ENCODE peak calls at places on chromosomes 13 and 19, in six cellular contexts. V is neural progenitor cell; F is BE2C; J is upper lobe of right lung; K is HFF-Myc; B is CD4-positive, alpha-beta T cell. L is an unnamed sample.

GRCh38 chr13:110625771-110626321 is 10.5 kb downstream of the NAXD start:
- DNase-seq in B (no peak), F (no peak), V (no peak), K (no peak), J (no peak), L (no peak)

GRCh38 chr13:38518328-38518727 is 168.5 kb upstream of the FREM2 start:
- DNase-seq in K (no peak), F (no peak), B (no peak), J (no peak), V (no peak), L (no peak)

GRCh38 chr13:91072511-91072910 is 275.0 kb upstream of the MIR17HG start:
- DNase-seq in B (no peak), F (no peak), K (no peak), V (no peak), J (no peak), L (no peak)

GRCh38 chr13:106284358-106284757 is 251.1 kb downstream of the EFNB2 start:
- DNase-seq in B (no peak), K (no peak), V (no peak), F (no peak), J (no peak), L (no peak)

GRCh38 chr13:53242015-53242414 is 213.4 kb downstream of the OLFM4 start:
- DNase-seq in F (no peak), V (peak), B (no peak), J (no peak), K (no peak), L (no peak)

GRCh38 chr19:40315812-40316475 is 30.8 kb upstream of the AKT2 start:
- DNase-seq in F (peak), V (no peak), B (no peak), J (peak), K (no peak), L (no peak)

GRCh38 chr13:35744566-35745203 is 268.2 kb upstream of the MAB21L1 start:
- DNase-seq in K (no peak), V (no peak), J (no peak), F (peak), B (no peak), L (no peak)

GRCh38 chr13:41065098-41065497 is 3.8 kb downstream of the WBP4 start:
- DNase-seq in B (no peak), V (no peak), K (peak), J (no peak), F (no peak), L (no peak)

GRCh38 chr19:15136234-15136954 is 29.2 kb downstream of the SYDE1 start:
- DNase-seq in B (no peak), K (no peak), V (no peak), F (no peak), J (no peak), L (no peak)

GRCh38 chr19:32870154-32870573 is 597 bp upstream of the SLC7A9 start:
- DNase-seq in V (peak), B (no peak), K (no peak), F (no peak), J (peak), L (no peak)

DNA sequence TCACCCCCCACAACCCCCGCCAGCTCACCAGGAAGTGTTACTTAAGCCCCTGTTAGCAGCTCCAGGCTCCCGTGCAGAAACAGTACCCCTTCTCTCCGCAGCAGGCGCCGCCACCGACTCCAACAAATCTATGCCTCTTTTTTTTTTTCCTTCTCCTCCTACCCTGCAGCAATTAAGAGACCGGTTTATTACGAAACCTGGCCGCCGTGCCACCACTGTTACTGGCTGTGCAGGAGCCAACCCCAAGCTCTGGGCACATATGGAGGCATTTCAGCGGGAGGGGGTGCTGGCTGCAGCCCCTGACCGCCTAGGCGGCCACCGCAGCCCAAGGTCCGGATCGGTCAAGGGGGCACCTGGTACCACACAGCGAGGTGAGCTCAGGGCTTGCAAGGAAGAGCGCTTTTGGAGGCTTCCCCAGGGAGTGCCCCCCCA is 2.4 kb downstream of the GADD45B start:
- DNase-seq in K (no peak), F (peak), V (peak), B (peak), J (peak), L (peak)
- TF ChIP-seq CTCF in K (no peak), F (peak), V (peak), B (no peak), J (peak), L (no peak)

GRCh38 chr13:23348270-23349126 is 85.0 kb downstream of the SACS start:
- DNase-seq in K (no peak), J (no peak), F (no peak), V (no peak), B (no peak), L (no peak)
- TF ChIP-seq CTCF in K (no peak), J (no peak), F (no peak), V (peak), B (no peak), L (no peak)

DNA sequence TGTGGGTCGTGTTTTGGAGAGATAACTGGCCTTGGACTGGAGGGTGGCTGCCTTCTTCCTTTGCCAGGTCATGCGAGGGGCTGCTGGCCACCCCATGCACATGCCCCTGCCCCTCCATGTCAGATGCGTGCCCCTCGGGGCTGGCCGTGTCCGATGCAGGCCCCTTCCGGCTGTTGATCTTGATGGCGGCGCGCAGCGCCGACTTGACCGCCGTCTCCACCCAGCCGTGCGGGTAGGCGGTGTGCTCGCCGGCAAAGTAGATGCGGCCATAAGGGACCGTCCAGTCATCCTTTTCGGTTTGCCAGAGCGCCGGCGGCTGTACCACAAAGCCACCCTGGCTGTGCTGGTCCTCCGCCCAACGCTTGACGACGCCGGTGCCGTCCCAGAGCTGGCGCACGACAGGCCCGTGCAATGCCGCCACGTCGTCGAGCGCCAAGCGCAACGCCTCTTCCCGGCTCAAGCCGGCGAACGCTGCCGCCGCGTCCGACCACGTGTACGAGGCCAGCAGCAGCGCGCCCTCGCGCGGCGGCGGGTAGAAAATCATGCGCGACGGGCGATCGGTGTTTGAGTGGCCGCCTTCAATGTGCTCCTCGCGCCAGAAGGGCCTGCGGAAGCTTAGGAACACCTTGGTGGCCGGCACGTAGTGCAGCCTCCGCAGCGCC is 6.9 kb downstream of the IL4I1 start:
- DNase-seq in J (peak), B (peak), V (peak), F (no peak), K (no peak), L (peak)
- TF ChIP-seq CTCF in J (peak), B (peak), V (peak), F (no peak), K (peak), L (peak)

GRCh38 chr13:29996316-29996715 is 145.9 kb upstream of the UBL3 start:
- DNase-seq in K (no peak), F (no peak), J (no peak), V (no peak), B (no peak), L (no peak)

GRCh38 chr13:29993716-29994488 is 143.5 kb upstream of the UBL3 start:
- DNase-seq in K (no peak), F (no peak), J (no peak), V (no peak), B (no peak), L (no peak)

GRCh38 chr13:29991343-29991742 is 140.9 kb upstream of the UBL3 start:
- DNase-seq in K (peak), V (no peak), B (no peak), J (no peak), F (no peak), L (no peak)

GRCh38 chr13:29994911-29995601 is 144.6 kb upstream of the UBL3 start:
- DNase-seq in F (no peak), V (no peak), J (no peak), B (no peak), K (no peak), L (no peak)

DNA sequence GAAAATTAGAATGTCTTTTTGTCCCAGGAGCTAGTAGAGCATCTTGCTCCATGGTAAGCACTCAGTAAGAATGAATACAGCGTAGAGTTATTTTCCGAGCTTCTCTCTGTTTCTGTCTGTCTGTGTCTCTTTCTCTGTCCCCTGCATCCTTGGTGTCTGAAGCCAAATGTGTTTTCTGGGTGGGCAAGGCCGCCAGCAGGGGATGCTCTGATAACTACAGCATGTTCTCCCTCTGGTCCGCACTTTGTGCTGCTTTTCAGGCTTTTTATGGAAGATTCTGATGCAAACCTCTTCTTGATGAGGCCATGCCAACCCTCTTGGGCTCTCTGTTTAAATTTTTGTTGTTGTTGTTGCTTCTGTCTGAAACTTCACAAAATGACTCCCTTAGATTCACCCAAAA is 142.8 kb upstream of the UBL3 start:
- DNase-seq in K (no peak), B (no peak), V (no peak), F (no peak), J (no peak), L (no peak)
- TF ChIP-seq CTCF in K (peak), B (no peak), V (peak), F (peak), J (no peak), L (no peak)

GRCh38 chr19:18999896-19000620 is 33.3 kb downstream of the SUGP2 start:
- DNase-seq in K (no peak), F (no peak), J (no peak), B (no peak), V (peak), L (peak)
- TF ChIP-seq CTCF in K (peak), F (peak), J (no peak), B (no peak), V (peak), L (peak)

GRCh38 chr19:35479278-35479677 is 11.0 kb downstream of the KRTDAP start:
- DNase-seq in B (no peak), J (no peak), F (peak), V (no peak), K (no peak), L (no peak)
- TF ChIP-seq CTCF in B (no peak), J (no peak), F (peak), V (peak), K (no peak), L (no peak)

L was measured in glutamatergic neuron.